ENCODE peak calls at places on chromosome 6, in seven cellular contexts. B, S, P, E, J, O and W are unnamed samples.

GRCh38 chr6:89360415-89360999 is 8.0 kb upstream of the UBE2J1 start:
- DNase-seq in B (no peak), S (no peak), P (no peak), E (no peak), J (no peak), O (no peak), W (no peak)

GRCh38 chr6:43761666-43762409 is 8.2 kb upstream of the VEGFA start:
- DNase-seq in B (no peak), S (no peak), P (no peak), E (no peak), J (no peak), O (no peak), W (no peak)

GRCh38 chr6:100473182-100473581 is 8.5 kb upstream of the SIM1 start:
- DNase-seq in B (no peak), S (no peak), P (no peak), E (no peak), J (no peak), O (no peak), W (no peak)

GRCh38 chr6:42260972-42261371 is 43.3 kb upstream of the MRPS10 start:
- DNase-seq in B (no peak), S (peak), P (no peak), E (no peak), J (peak), O (no peak), W (peak)

GRCh38 chr6:137269803-137270202 is 50.6 kb upstream of the IFNGR1 start:
- DNase-seq in B (no peak), S (no peak), P (no peak), E (no peak), J (no peak), O (no peak), W (no peak)

GRCh38 chr6:151413372-151414145 is 22.2 kb upstream of the ZBTB2 start:
- DNase-seq in B (no peak), S (no peak), P (no peak), E (no peak), J (no peak), O (no peak), W (no peak)

GRCh38 chr6:44353336-44353735 is 10.9 kb downstream of the SPATS1 start:
- DNase-seq in B (no peak), S (no peak), P (no peak), E (no peak), J (no peak), O (no peak), W (no peak)

GRCh38 chr6:94893327-94893726 is 684.0 kb upstream of the MANEA start:
- DNase-seq in B (no peak), S (no peak), P (no peak), E (no peak), J (no peak), O (no peak), W (no peak)

GRCh38 chr6:134903448-134903847 is 46.5 kb downstream of the ALDH8A1 start:
- DNase-seq in B (no peak), S (no peak), P (no peak), E (no peak), J (no peak), O (no peak), W (no peak)

GRCh38 chr6:38755874-38756273 is 40.8 kb downstream of the DNAH8 start:
- DNase-seq in B (no peak), S (no peak), P (no peak), E (no peak), J (no peak), O (no peak), W (no peak)

DNA sequence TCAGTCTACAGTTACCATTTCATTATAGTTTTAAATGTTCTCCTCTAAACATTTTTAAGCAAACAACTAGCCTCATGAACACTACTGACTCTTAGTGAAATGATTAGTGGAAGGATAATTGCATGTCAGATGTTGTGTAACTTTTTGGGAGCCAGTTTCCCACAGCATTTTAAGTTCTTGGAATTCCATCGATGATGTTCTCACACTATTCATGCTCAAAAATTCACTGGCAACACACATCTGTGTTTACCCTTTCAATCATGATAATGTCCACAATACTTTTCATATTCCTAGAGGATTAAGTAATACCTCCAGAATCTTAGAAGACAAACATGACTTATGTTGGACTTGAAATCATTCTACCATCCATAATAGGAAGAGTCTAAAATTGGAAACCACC is 678.1 kb upstream of the ID4 start:
- DNase-seq in B (no peak), S (no peak), P (no peak), E (no peak), J (no peak), O (no peak), W (no peak)
- TF ChIP-seq POLR2AphosphoS5 in B (no peak), S (no peak), P (no peak), E (no peak), J (no peak), O (no peak), W (no peak)

GRCh38 chr6:452301-453067 is 60.9 kb downstream of the IRF4 start:
- DNase-seq in B (no peak), S (no peak), P (no peak), E (no peak), J (no peak), O (no peak), W (no peak)
- TF ChIP-seq TAF1 in B (no peak), S (no peak), P (no peak), E (no peak), J (no peak), O (no peak), W (no peak)

DNA sequence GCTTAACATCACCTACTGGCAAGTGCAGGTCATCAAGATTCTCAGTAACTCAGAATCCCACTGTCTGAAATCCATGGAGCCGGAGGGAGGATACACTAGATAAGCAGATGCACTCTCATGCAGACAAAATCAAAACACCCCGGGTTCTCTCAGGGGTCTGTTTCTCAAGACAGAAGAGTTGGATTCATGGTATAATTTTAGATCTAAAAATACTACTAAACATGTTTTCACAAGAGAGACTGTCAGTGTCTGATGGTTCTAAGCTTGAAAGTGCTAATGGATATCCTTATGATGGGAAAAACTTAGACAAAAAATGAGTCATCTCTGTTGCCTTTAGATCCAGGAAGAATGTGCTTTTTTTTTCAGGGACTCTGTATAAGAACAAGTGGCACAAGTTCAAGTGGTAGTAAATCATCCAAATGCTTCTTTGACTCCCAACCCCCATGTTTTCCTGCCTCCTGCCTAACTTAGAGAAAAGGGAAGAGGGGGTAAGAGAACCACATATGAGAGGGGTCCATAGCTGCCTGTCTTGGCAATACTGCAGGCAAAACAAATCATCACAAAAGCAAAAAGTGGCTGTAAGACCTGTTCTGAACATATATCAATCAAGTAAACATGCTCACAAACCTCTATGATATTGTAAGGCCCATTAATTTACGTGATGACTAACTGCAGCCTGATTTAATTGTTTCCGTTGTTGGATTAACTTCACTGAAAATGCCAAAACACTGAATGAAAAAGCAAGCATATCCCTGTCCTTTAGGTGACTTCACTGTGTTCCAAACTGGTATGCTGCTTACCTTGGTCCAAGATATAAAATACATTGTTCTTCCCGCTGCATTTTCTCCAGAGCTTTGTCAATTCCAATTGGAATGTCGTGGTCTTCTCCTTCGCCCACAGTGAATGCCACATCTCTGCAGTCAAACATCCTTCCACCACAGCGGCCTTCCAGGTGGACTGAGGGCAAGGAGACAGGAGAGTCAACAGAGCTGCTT is 84.0 kb upstream of the TULP1 start:
- DNase-seq in B (no peak), S (no peak), P (no peak), E (no peak), J (no peak), O (no peak), W (no peak)
- TF ChIP-seq POLR2AphosphoS5 in B (no peak), S (no peak), P (no peak), E (no peak), J (no peak), O (no peak), W (no peak)

GRCh38 chr6:85452441-85452881 is 2.6 kb downstream of the NT5E start:
- DNase-seq in B (no peak), S (no peak), P (no peak), E (no peak), J (no peak), O (no peak), W (no peak)
- TF ChIP-seq TAF1 in B (no peak), S (no peak), P (no peak), E (no peak), J (no peak), O (no peak), W (no peak)

DNA sequence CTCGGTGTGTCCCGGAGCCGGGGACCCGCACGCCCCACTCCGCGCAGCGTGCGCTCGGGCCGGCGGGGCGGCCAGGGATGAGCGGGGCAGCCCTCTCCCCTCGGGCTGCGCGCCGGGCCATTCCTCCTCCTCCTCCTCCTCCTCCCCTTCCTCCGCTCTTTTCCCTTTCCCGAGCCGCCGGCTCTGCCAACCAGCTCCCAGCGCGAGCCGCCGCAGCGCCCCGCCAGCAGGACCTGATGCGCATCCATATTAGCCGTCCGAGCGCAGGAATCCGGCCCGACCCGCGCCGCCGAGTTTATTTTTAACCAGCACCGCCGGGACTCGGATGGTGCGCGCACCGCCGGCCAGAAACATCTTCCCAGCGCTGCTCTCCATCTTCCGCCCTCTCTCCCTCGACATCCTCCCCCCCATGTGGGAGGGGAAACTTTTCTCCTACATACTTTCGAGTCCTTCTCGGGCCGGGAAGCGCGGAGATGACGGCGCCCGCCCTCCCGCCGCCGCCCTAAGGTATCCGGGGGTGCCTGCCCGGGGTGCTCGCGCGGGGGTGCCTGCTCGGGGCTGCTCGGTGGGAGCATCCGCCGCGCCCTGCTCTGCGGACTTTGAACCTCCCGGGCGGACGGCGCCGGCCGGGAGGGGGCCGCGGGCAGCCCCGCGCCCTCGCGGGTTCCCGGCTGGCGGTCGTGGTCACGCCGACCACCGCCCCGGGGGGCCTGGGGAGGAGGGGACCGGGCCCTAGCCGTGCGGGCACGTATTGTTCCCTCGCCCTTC is 619 bp downstream of the RREB1 start:
- DNase-seq in B (no peak), S (peak), P (peak), E (peak), J (no peak), O (no peak), W (peak)
- TF ChIP-seq POLR2AphosphoS5 in B (no peak), S (no peak), P (no peak), E (no peak), J (no peak), O (peak), W (no peak)

DNA sequence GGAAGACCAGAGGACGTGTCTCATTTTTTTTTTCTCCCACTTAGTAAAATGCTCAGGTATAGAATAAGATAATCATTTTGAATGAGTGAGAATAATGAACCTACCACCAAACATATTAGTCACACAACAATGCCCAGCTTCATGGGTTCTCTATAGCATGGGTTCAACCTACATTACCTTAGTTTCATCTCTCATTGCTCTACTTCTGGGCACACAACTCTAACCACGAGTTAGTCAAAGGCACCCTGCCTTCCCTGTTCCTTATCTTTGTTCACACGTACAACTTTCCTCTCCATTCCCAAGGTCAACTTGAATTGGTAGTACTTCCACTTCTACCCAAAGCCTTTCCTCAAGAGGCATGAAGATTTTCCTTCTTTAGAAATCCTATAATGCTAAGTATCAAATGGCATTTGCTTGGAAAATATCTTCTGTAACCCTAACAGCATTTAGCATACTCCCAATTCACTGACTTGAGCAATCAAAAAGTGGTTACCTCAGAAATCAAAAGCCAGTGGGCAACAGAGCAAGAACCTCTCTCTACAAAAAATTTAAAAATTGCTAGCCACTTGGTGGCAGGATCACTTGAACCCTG is 20.9 kb downstream of the DEK start:
- DNase-seq in B (no peak), S (no peak), P (no peak), E (no peak), J (no peak), O (no peak), W (no peak)
- TF ChIP-seq TAF1 in B (no peak), S (no peak), P (no peak), E (no peak), J (no peak), O (no peak), W (no peak)